ENCODE peak calls at places on chromosomes 6 and 20, in six cellular contexts. X, N, F, R, V and Y are unnamed samples.

GRCh38 chr20:5309971-5310370 is 6.8 kb downstream of the PROKR2 start:
- DNase-seq in X (peak; percentile 10), N (no peak), F (no peak), R (no peak), V (no peak), Y (no peak)

GRCh38 chr6:148396411-148396810 is 53.8 kb downstream of the SASH1 start:
- DNase-seq in X (no peak), N (no peak), F (no peak), R (no peak), V (no peak), Y (no peak)

GRCh38 chr6:29561618-29562181 is 2.2 kb upstream of the UBD start:
- DNase-seq in X (no peak), N (no peak), F (no peak), R (no peak), V (no peak), Y (no peak)

GRCh38 chr6:45965007-45965406 is 50.7 kb downstream of the CLIC5 start:
- DNase-seq in X (no peak), N (no peak), F (no peak), R (no peak), V (no peak), Y (no peak)

GRCh38 chr6:98847767-98848538 is 13.6 kb downstream of the POU3F2 start:
- DNase-seq in X (no peak), N (no peak), F (no peak), R (peak; percentile 33), V (no peak), Y (no peak)

GRCh38 chr6:161128680-161129196 is 137.2 kb downstream of the MAP3K4 start:
- DNase-seq in X (peak; percentile 98), N (no peak), F (no peak), R (no peak), V (no peak), Y (no peak)

GRCh38 chr20:24289737-24290481 is 179.5 kb upstream of the SYNDIG1 start:
- DNase-seq in X (no peak), N (no peak), F (no peak), R (no peak), V (no peak), Y (no peak)

GRCh38 chr20:41499961-41500725 is 118.0 kb downstream of the CHD6 start:
- DNase-seq in X (no peak), N (no peak), F (no peak), R (no peak), V (no peak), Y (no peak)

GRCh38 chr6:87341158-87341557 is 3.5 kb upstream of the C6orf163 start:
- DNase-seq in X (no peak), N (no peak), F (no peak), R (no peak), V (no peak), Y (no peak)

GRCh38 chr20:62900052-62900691 is 26.1 kb downstream of the DIDO1 start:
- DNase-seq in X (peak; percentile 64), N (peak; percentile 92), F (peak; percentile 49), R (peak; percentile 85), V (peak; percentile 75), Y (peak; percentile 87)

GRCh38 chr6:27684264-27685211 is 211.6 kb upstream of the ZNF184 start:
- DNase-seq in X (peak; percentile 76), N (peak; percentile 80), F (no peak), R (peak; percentile 72), V (no peak), Y (no peak)

GRCh38 chr6:170292778-170293164 is 1.9 kb upstream of the DLL1 start:
- DNase-seq in X (no peak), N (peak; percentile 38), F (no peak), R (no peak), V (no peak), Y (no peak)

GRCh38 chr20:63628246-63628975 is 1.5 kb upstream of the GMEB2 start:
- DNase-seq in X (peak; percentile 62), N (peak; percentile 89), F (no peak), R (peak; percentile 82), V (peak; percentile 64), Y (no peak)

GRCh38 chr6:31689249-31690110 is 8.6 kb upstream of the LY6G5C start:
- DNase-seq in X (no peak), N (no peak), F (no peak), R (no peak), V (no peak), Y (no peak)

GRCh38 chr20:59850018-59850641 is 83.3 kb downstream of the SYCP2 start:
- DNase-seq in X (peak; percentile 42), N (peak; percentile 25), F (no peak), R (no peak), V (no peak), Y (no peak)

GRCh38 chr6:158737082-158737709 is 82.0 kb downstream of the EZR start:
- DNase-seq in X (no peak), N (no peak), F (no peak), R (no peak), V (no peak), Y (no peak)

GRCh38 chr20:17848649-17849048 is 119.9 kb downstream of the SNX5 start:
- DNase-seq in X (no peak), N (no peak), F (no peak), R (no peak), V (no peak), Y (no peak)

GRCh38 chr6:139996253-139996834 is 621.9 kb upstream of the CITED2 start:
- DNase-seq in X (no peak), N (no peak), F (no peak), R (no peak), V (no peak), Y (peak; percentile 2)

GRCh38 chr20:57408536-57409233 is 17.5 kb downstream of the RBM38 start:
- DNase-seq in X (no peak), N (no peak), F (no peak), R (no peak), V (no peak), Y (no peak)

GRCh38 chr6:30100585-30101422 is 12.1 kb downstream of the TRIM31 start:
- DNase-seq in X (no peak), N (no peak), F (no peak), R (peak; percentile 47), V (peak; percentile 76), Y (no peak)

GRCh38 chr6:72748759-72749158 is 126.9 kb downstream of the KCNQ5 start:
- DNase-seq in X (peak; percentile 84), N (no peak), F (no peak), R (no peak), V (no peak), Y (no peak)

GRCh38 chr6:4518506-4518905 is 257.7 kb upstream of the CDYL start:
- DNase-seq in X (peak; percentile 94), N (peak; percentile 54), F (no peak), R (no peak), V (no peak), Y (no peak)

GRCh38 chr6:124658053-124658452 is 304.2 kb upstream of the RNF217 start:
- DNase-seq in X (no peak), N (no peak), F (no peak), R (no peak), V (no peak), Y (no peak)

GRCh38 chr6:121760191-121760590 is 324.7 kb downstream of the GJA1 start:
- DNase-seq in X (no peak), N (no peak), F (no peak), R (no peak), V (no peak), Y (no peak)

GRCh38 chr6:112222111-112222726 is 32.1 kb downstream of the LAMA4 start:
- DNase-seq in X (peak; percentile 80), N (no peak), F (no peak), R (no peak), V (no peak), Y (no peak)

GRCh38 chr6:166330612-166331011 is 11.7 kb downstream of the SFT2D1 start:
- DNase-seq in X (peak; percentile 23), N (peak; percentile 12), F (no peak), R (peak; percentile 54), V (peak; percentile 69), Y (no peak)

GRCh38 chr6:141492885-141493284 is 639.8 kb upstream of the GJE1 start:
- DNase-seq in X (no peak), N (no peak), F (no peak), R (no peak), V (no peak), Y (no peak)

GRCh38 chr20:21622097-21622496 is 83.4 kb upstream of the PAX1 start:
- DNase-seq in X (no peak), N (no peak), F (no peak), R (no peak), V (no peak), Y (no peak)

GRCh38 chr20:25745100-25745499 is 48.4 kb upstream of the ZNF337 start:
- DNase-seq in X (no peak), N (no peak), F (no peak), R (no peak), V (no peak), Y (no peak)

GRCh38 chr6:28940294-28940858 is 16.6 kb upstream of the TRIM27 start:
- DNase-seq in X (no peak), N (no peak), F (no peak), R (peak; percentile 59), V (no peak), Y (no peak)

GRCh38 chr6:12637960-12638641 is 78.5 kb upstream of the PHACTR1 start:
- DNase-seq in X (peak; percentile 31), N (peak; percentile 2), F (no peak), R (no peak), V (peak; percentile 60), Y (no peak)

GRCh38 chr20:48919882-48920526 is 1.5 kb upstream of the ARFGEF2 start:
- DNase-seq in X (no peak), N (no peak), F (no peak), R (no peak), V (no peak), Y (no peak)
- TF ChIP-seq POLR2A in X (no peak), N (no peak), F (no peak), R (no peak), V (no peak), Y (no peak)

GRCh38 chr6:620950-621349 is 36.0 kb downstream of the HUS1B start:
- DNase-seq in X (no peak), N (no peak), F (no peak), R (no peak), V (no peak), Y (no peak)
- TF ChIP-seq POLR2A in X (no peak), N (no peak), F (no peak), R (no peak), V (no peak), Y (no peak)

GRCh38 chr20:44355503-44356352 is at the start of gene HNF4A:
- DNase-seq in X (no peak), N (peak; percentile 49), F (no peak), R (no peak), V (peak; percentile 85), Y (no peak)
- TF ChIP-seq POLR2A in X (no peak), N (peak; percentile 29), F (no peak), R (no peak), V (no peak), Y (no peak)

DNA sequence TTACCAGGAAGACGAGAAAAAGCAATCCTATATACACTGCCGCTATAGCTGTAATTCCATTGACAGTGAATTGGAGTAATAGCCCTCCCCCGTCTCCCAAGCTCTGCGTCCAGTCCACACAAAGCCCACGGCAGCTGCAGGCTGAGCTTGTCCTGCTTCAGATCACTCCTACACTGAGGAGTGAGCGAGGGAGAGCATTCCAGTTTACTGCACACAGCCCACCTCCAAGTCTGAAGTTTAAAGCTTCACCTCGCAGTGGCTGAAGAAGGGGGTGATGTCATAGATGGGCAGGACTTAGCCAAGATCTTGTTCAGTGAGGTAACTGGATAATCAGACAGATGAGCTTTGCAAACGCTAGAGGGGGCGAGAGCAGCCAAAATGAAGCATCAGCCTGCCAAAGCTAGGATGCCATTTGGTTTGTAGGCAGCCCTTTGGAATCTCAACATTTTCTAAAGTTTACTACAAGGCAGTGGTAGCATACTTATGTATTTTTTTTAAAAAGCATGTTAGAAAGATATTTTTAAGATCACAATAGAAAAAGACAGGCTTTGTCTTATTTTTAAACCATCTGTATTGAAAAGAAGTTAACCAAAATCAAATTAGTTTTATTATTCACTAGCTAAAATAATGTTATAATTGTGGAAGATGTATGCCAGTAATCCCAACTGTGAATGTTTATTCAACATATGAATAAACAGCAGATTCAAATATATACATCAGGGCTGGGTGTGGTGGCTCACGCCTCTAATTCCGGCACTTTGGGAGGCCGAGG is at the start of gene FLRT3:
- DNase-seq in X (peak; percentile 96), N (peak; percentile 84), F (peak; percentile 55), R (peak; percentile 82), V (peak; percentile 85), Y (peak; percentile 4)
- TF ChIP-seq POLR2A in X (peak; percentile 66), N (peak; percentile 97), F (peak; percentile 90), R (peak; percentile 62), V (no peak), Y (no peak)